ENCODE peak calls at places on chromosomes 13 and 19, in five cellular contexts. E is HCT116, X is hepatocyte, R is PC-3, T is neural progenitor cell. N is an unnamed sample.

GRCh38 chr13:57633141-57633949 is 1.8 kb downstream of the PCDH17 start:
- DNase-seq in E (no peak), R (no peak), X (peak), T (peak), N (peak)

GRCh38 chr13:29716493-29716892 is 121.0 kb upstream of the SLC7A1 start:
- DNase-seq in T (no peak), R (no peak), X (no peak), E (no peak), N (no peak)

GRCh38 chr13:105627270-105627669 is 908.2 kb downstream of the EFNB2 start:
- DNase-seq in T (no peak), X (no peak), E (no peak), R (peak), N (peak)

GRCh38 chr19:12668937-12669271 is 2.3 kb downstream of the WDR83 start:
- DNase-seq in E (no peak), T (peak), R (peak), X (peak), N (peak)

GRCh38 chr19:34943861-34944573 is 17.3 kb downstream of the ZNF30 start:
- DNase-seq in E (no peak), X (no peak), R (no peak), T (no peak), N (no peak)

GRCh38 chr19:53328967-53329366 is 4.6 kb upstream of the ZNF845 start:
- DNase-seq in T (no peak), X (no peak), R (no peak), E (no peak), N (peak)

GRCh38 chr19:58047672-58048071 is 11.4 kb upstream of the ZNF135 start:
- DNase-seq in R (no peak), E (no peak), X (no peak), T (no peak), N (no peak)

GRCh38 chr13:103203750-103204330 is 137.6 kb upstream of the SLC10A2 start:
- DNase-seq in R (no peak), T (no peak), E (no peak), X (no peak), N (no peak)

GRCh38 chr19:46350029-46350757 is 3.3 kb downstream of the PPP5C start:
- DNase-seq in R (no peak), E (no peak), T (no peak), X (no peak), N (no peak)
- H2AFZ ChIP-seq in R (no peak), E (no peak), T (no peak), X (no peak), N (no peak)

DNA sequence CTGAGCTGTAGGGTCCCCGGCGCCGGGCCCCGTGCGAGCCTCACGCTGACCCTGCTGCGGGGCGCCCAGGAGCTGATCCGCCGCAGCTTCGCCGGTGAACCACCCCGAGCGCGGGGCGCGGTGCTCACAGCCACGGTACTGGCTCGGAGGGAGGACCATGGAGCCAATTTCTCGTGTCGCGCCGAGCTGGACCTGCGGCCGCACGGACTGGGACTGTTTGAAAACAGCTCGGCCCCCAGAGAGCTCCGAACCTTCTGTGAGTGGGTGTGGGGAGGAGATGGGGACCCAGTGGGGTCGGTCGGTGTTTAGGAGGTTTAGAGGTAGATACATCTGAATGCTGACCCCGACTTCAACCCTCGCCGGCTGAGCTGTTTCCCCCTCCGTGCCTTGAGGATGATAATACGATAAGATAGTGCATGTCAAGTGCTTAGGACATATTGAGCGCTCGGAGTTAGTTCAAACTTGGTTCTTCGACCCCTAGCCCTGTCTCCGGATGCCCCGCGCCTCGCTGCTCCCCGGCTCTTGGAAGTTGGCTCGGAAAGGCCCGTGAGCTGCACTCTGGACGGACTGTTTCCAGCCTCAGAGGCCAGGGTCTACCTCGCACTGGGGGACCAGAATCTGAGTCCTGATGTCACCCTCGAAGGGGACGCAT is 1.9 kb downstream of the ICAM5 start:
- DNase-seq in X (no peak), E (no peak), R (no peak), T (no peak), N (no peak)
- TF ChIP-seq EZH2 in X (peak), E (no peak), R (no peak), T (peak), N (peak)

GRCh38 chr19:56405062-56405461 is 930 bp downstream of the ZNF583 start:
- DNase-seq in X (no peak), R (no peak), T (no peak), E (no peak), N (peak)
- H3K4me3 ChIP-seq in X (no peak), R (no peak), T (peak), E (no peak), N (peak)

GRCh38 chr19:31064486-31064885 is 284.8 kb downstream of the TSHZ3 start:
- DNase-seq in R (no peak), T (no peak), X (no peak), E (no peak), N (no peak)
- H2AFZ ChIP-seq in R (no peak), T (no peak), X (no peak), E (no peak), N (no peak)